ENCODE peak calls at places on chromosomes 2 and 18, in six cellular contexts. S is neural progenitor cell, J is heart left ventricle, Z is SJCRH30, X is astrocyte of the spinal cord, M is vagina. F is an unnamed sample.
A peak's percentile ranks its signal among the peaks of the same experiment; 100 is the strongest.

GRCh38 chr2:175853110-175853509 is 149.0 kb downstream of the LNPK start:
- DNase-seq in M (no peak), X (no peak), S (no peak), Z (peak; percentile 25), J (no peak), F (no peak)

GRCh38 chr2:126507425-126507867 is 148.5 kb upstream of the GYPC start:
- DNase-seq in M (no peak), Z (no peak), S (peak; percentile 37), X (no peak), J (no peak), F (no peak)

GRCh38 chr2:134234535-134234934 is 19.3 kb upstream of the MGAT5 start:
- DNase-seq in S (no peak), X (no peak), M (no peak), Z (no peak), J (no peak), F (no peak)

GRCh38 chr2:149737882-149738281 is 150.3 kb upstream of the MMADHC start:
- DNase-seq in J (no peak), M (no peak), Z (no peak), X (no peak), S (no peak), F (no peak)

GRCh38 chr2:36831185-36831584 is 134.7 kb downstream of the VIT start:
- DNase-seq in M (no peak), J (no peak), Z (no peak), S (no peak), X (no peak), F (no peak)

GRCh38 chr2:237440819-237441281 is 26.9 kb upstream of the COL6A3 start:
- DNase-seq in X (no peak), Z (no peak), S (no peak), M (no peak), J (no peak), F (no peak)

GRCh38 chr2:207330912-207331311 is 165.2 kb upstream of the KLF7 start:
- DNase-seq in S (no peak), Z (no peak), J (peak; percentile 33), M (no peak), X (peak; percentile 89), F (no peak)

GRCh38 chr2:171084128-171084527 is 76.6 kb downstream of the TLK1 start:
- DNase-seq in M (no peak), Z (no peak), S (peak; percentile 5), X (no peak), J (no peak), F (no peak)

GRCh38 chr2:120765911-120766757 is 30.5 kb downstream of the GLI2 start:
- DNase-seq in M (no peak), S (peak; percentile 38), X (peak; percentile 84), J (peak; percentile 94), Z (peak; percentile 90), F (no peak)

GRCh38 chr2:148527488-148528340 is 116.8 kb upstream of the EPC2 start:
- DNase-seq in S (no peak), J (no peak), M (peak; percentile 81), Z (no peak), X (no peak), F (no peak)

GRCh38 chr2:3493610-3493997 is 25.7 kb downstream of the ADI1 start:
- DNase-seq in M (no peak), S (peak; percentile 57), Z (no peak), X (peak; percentile 61), J (peak; percentile 56), F (no peak)

GRCh38 chr2:18645315-18645714 is 55.9 kb upstream of the NT5C1B start:
- DNase-seq in J (no peak), Z (no peak), M (no peak), S (no peak), X (no peak), F (no peak)

GRCh38 chr18:66410692-66411091 is 193.2 kb downstream of the CDH19 start:
- DNase-seq in X (no peak), Z (no peak), S (no peak), M (no peak), J (no peak), F (no peak)

GRCh38 chr2:105114551-105114950 is 76.7 kb downstream of the MRPS9 start:
- DNase-seq in M (no peak), X (peak; percentile 73), J (no peak), Z (no peak), S (peak; percentile 74), F (peak; percentile 20)

GRCh38 chr2:234957533-234958135 is 5.8 kb downstream of the SH3BP4 start:
- DNase-seq in X (peak; percentile 84), Z (no peak), M (no peak), S (no peak), J (no peak), F (no peak)

GRCh38 chr2:227783404-227784138 is 30.1 kb upstream of the CCL20 start:
- DNase-seq in J (no peak), Z (no peak), X (no peak), S (no peak), M (no peak), F (no peak)

GRCh38 chr2:164697688-164698290 is 76.5 kb upstream of the GRB14 start:
- DNase-seq in M (no peak), X (peak; percentile 15), Z (no peak), J (no peak), S (peak; percentile 17), F (no peak)

GRCh38 chr18:64253222-64253621 is 104.3 kb upstream of the LINC00305 start:
- DNase-seq in X (no peak), J (no peak), Z (no peak), M (no peak), S (no peak), F (no peak)

GRCh38 chr2:6506311-6507258 is 359.1 kb downstream of the CMPK2 start:
- DNase-seq in S (no peak), Z (peak; percentile 66), M (no peak), J (no peak), X (peak; percentile 73), F (no peak)

GRCh38 chr18:44075038-44075437 is 605.6 kb upstream of the SETBP1 start:
- DNase-seq in M (no peak), S (no peak), Z (no peak), J (no peak), X (no peak), F (no peak)

GRCh38 chr2:239550336-239550735 is 149.5 kb upstream of the HDAC4 start:
- DNase-seq in X (no peak), J (no peak), M (no peak), Z (no peak), S (no peak), F (peak; percentile 84)

GRCh38 chr2:85907671-85908157 is 18.9 kb upstream of the ST3GAL5 start:
- DNase-seq in S (no peak), Z (no peak), X (no peak), M (no peak), J (no peak), F (no peak)

GRCh38 chr2:38409136-38409903 is 32.2 kb upstream of the ATL2 start:
- DNase-seq in X (no peak), M (no peak), S (no peak), Z (no peak), J (peak; percentile 43), F (no peak)

GRCh38 chr18:78979682-78980278 is at the start of gene SALL3:
- DNase-seq in X (no peak), S (peak; percentile 94), J (no peak), M (no peak), Z (no peak), F (no peak)

GRCh38 chr2:158753561-158754302 is 41.4 kb upstream of the DAPL1 start:
- DNase-seq in S (peak; percentile 79), M (no peak), J (peak; percentile 45), Z (peak; percentile 53), X (peak; percentile 73), F (peak; percentile 43)

GRCh38 chr18:57150828-57151227 is 3.9 kb downstream of the BOD1L2 start:
- DNase-seq in Z (peak; percentile 28), M (no peak), S (peak; percentile 82), J (no peak), X (no peak), F (no peak)

GRCh38 chr18:46706968-46707367 is 49.9 kb downstream of the ST8SIA5 start:
- DNase-seq in Z (no peak), X (peak; percentile 16), S (no peak), J (no peak), M (no peak), F (no peak)

GRCh38 chr18:36719630-36720029 is 109.2 kb downstream of the TPGS2 start:
- DNase-seq in M (no peak), X (no peak), S (no peak), J (no peak), Z (no peak), F (no peak)

GRCh38 chr18:36729197-36729596 is 99.6 kb downstream of the TPGS2 start:
- DNase-seq in M (no peak), J (no peak), X (no peak), S (no peak), Z (no peak), F (no peak)

GRCh38 chr18:36724591-36725001 is 104.2 kb downstream of the TPGS2 start:
- DNase-seq in M (peak; percentile 52), X (peak; percentile 21), Z (no peak), S (no peak), J (peak; percentile 42), F (no peak)

GRCh38 chr18:36728345-36728744 is 100.5 kb downstream of the TPGS2 start:
- DNase-seq in J (no peak), S (no peak), M (no peak), X (no peak), Z (no peak), F (no peak)

GRCh38 chr18:36724169-36724568 is 104.6 kb downstream of the TPGS2 start:
- DNase-seq in M (no peak), J (no peak), Z (no peak), S (no peak), X (no peak), F (no peak)
- H3K4me3 ChIP-seq in M (peak overlapping the region; percentile 12), J (no peak overlapping the region), Z (no peak overlapping the region), S (no peak overlapping the region), X (no peak overlapping the region), F (no peak overlapping the region)

GRCh38 chr2:11275910-11276309 is 68.5 kb downstream of the ROCK2 start:
- DNase-seq in X (no peak), S (no peak), Z (no peak), J (no peak), M (no peak), F (no peak)
- H3K4me3 ChIP-seq in X (no peak overlapping the region), S (no peak overlapping the region), Z (no peak overlapping the region), J (no peak overlapping the region), M (no peak overlapping the region), F (no peak overlapping the region)

GRCh38 chr2:216057688-216058193 is 23.9 kb downstream of the PECR start:
- DNase-seq in S (no peak), Z (no peak), J (no peak), M (no peak), X (peak; percentile 93), F (no peak)
- H3K4me3 ChIP-seq in S (no peak overlapping the region), Z (no peak overlapping the region), J (no peak overlapping the region), M (no peak overlapping the region), X (no peak overlapping the region), F (no peak overlapping the region)

GRCh38 chr2:142323206-142323605 is 192.4 kb upstream of the LRP1B start:
- DNase-seq in J (no peak), S (no peak), Z (no peak), M (no peak), X (no peak), F (no peak)
- H3K4me3 ChIP-seq in J (no peak overlapping the region), S (no peak overlapping the region), Z (no peak overlapping the region), M (no peak overlapping the region), X (no peak overlapping the region), F (no peak overlapping the region)

GRCh38 chr18:62525611-62526010 is 2.8 kb downstream of the ZCCHC2 start:
- DNase-seq in Z (no peak), M (no peak), J (no peak), X (no peak), S (no peak), F (no peak)
- H3K4me3 ChIP-seq in Z (no peak overlapping the region), M (peak overlapping the region; percentile 64), J (peak overlapping the region; percentile 94), X (peak overlapping the region; percentile 63), S (peak overlapping the region; percentile 91), F (peak overlapping the region; percentile 47)